ENCODE peak calls at places on chromosomes 12 and 14, in six cellular contexts. Y, T, X, C, A and V are unnamed samples.

GRCh38 chr12:5506821-5507231 is 74.9 kb downstream of the NTF3 start:
- DNase-seq in Y (no peak), T (no peak), X (no peak), C (no peak), A (no peak), V (no peak)

GRCh38 chr12:109875572-109876131 is 4.7 kb downstream of the GLTP start:
- DNase-seq in Y (no peak), T (no peak), X (no peak), C (no peak), A (peak; percentile 65), V (no peak)

GRCh38 chr14:67517083-67517482 is 16.0 kb upstream of the PLEKHH1 start:
- DNase-seq in Y (peak; percentile 42), T (no peak), X (no peak), C (no peak), A (no peak), V (no peak)

GRCh38 chr14:54189358-54190354 is 207.2 kb upstream of the CDKN3 start:
- DNase-seq in Y (peak; percentile 49), T (peak; percentile 83), X (no peak), C (peak; percentile 83), A (no peak), V (no peak)

GRCh38 chr12:14393736-14394135 is 28.3 kb downstream of the ATF7IP start:
- DNase-seq in Y (no peak), T (peak; percentile 39), X (no peak), C (no peak), A (no peak), V (no peak)

GRCh38 chr12:81644503-81644902 is 114.6 kb downstream of the PPFIA2 start:
- DNase-seq in Y (peak; percentile 66), T (peak; percentile 36), X (no peak), C (peak; percentile 10), A (no peak), V (peak; percentile 33)

GRCh38 chr12:131131808-131132117 is 178.1 kb downstream of the ADGRD1 start:
- DNase-seq in Y (no peak), T (no peak), X (no peak), C (no peak), A (no peak), V (no peak)

GRCh38 chr12:109864916-109865315 is 15.4 kb downstream of the GLTP start:
- DNase-seq in Y (no peak), T (no peak), X (no peak), C (no peak), A (no peak), V (no peak)

GRCh38 chr12:44462729-44463128 is 413.4 kb downstream of the NELL2 start:
- DNase-seq in Y (no peak), T (no peak), X (no peak), C (no peak), A (no peak), V (no peak)

GRCh38 chr12:28507867-28508266 is 317.6 kb downstream of the CCDC91 start:
- DNase-seq in Y (no peak), T (no peak), X (no peak), C (no peak), A (no peak), V (no peak)

DNA sequence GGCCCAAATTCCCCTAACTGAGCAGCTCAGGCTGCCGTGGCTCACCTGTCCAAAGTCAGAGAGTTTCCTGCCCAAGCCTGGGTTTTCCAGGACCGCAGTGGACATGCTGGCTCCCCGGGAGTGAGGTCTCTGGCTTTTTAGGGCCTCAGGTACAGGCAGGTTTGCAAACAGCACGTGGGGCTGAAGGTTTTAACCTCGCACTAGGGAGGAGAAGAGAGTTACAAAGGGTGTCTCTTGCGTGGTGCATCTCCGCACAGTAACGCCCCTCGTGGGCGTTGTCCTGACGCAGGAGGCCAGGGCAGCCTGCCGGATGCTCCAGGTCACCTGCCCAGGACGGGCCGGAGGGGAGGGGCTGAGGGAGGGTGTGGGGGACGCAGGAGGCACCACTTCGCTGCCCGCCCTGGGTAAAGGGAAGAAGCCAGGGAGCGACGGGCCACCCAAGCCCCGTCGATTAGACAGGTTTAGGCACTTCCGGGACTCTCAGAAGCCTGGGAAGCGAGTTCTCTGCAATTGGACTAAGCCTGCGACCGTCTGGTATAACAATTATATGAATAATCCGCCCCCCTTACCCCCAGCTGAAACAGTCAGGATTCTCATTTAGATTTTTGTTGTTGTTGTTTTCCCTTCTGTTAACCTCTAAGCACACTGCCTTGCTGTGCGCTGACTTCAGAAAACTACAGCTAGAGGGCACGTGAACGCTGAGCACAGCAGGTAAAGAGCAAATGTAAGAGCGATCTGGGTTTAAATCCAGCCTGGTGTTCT is at the start of gene PAH:
- DNase-seq in Y (no peak), T (no peak), X (no peak), C (no peak), A (peak; percentile 39), V (peak; percentile 16)
- TF ChIP-seq CTCF in Y (no peak), T (no peak), X (peak; percentile 34), C (no peak), A (peak; percentile 20), V (peak; percentile 25)

GRCh38 chr12:23055004-23055403 is 430.0 kb downstream of the ETNK1 start:
- DNase-seq in Y (peak; percentile 3), T (peak; percentile 7), X (peak; percentile 6), C (no peak), A (no peak), V (no peak)
- TF ChIP-seq CTCF in Y (peak; percentile 68), T (peak; percentile 49), X (peak; percentile 79), C (peak; percentile 40), A (peak; percentile 35), V (peak; percentile 21)

GRCh38 chr12:97713217-97713616 is 250.6 kb downstream of the RMST start:
- DNase-seq in Y (no peak), T (no peak), X (no peak), C (no peak), A (no peak), V (no peak)

GRCh38 chr12:97713972-97714588 is 251.5 kb downstream of the RMST start:
- DNase-seq in Y (no peak), T (no peak), X (no peak), C (no peak), A (no peak), V (no peak)

GRCh38 chr12:97711392-97711791 is 248.8 kb downstream of the RMST start:
- DNase-seq in Y (no peak), T (no peak), X (no peak), C (no peak), A (no peak), V (no peak)

DNA sequence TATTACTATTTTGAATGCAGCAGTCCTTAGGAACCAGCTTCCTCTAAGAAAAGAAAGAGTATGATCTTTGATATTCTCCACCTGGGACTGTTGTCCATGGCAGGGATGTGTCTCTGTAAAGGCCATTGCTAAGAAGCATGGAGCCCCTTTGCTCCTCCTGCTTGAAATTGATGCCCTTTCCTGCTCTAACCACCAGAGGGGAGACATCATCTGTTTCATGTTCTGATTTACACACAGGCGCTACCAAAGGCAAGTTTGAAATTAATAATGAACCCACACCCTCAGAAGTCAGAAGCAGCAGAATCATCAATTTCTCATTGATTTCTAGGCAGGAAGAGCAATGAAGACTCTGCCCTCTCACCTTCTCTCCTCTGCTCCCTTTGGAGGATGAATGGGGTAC is 253.8 kb downstream of the RMST start:
- DNase-seq in Y (peak; percentile 11), T (no peak), X (no peak), C (no peak), A (no peak), V (no peak)
- TF ChIP-seq CTCF in Y (no peak), T (no peak), X (peak; percentile 56), C (no peak), A (peak; percentile 60), V (no peak)

GRCh38 chr12:108112815-108113556 is 16.1 kb upstream of the WSCD2 start:
- DNase-seq in Y (no peak), T (no peak), X (no peak), C (no peak), A (no peak), V (no peak)
- TF ChIP-seq CTCF in Y (no peak), T (no peak), X (peak; percentile 26), C (no peak), A (no peak), V (no peak)

GRCh38 chr12:51262758-51263177 is 7.4 kb downstream of the SMAGP start:
- DNase-seq in Y (peak; percentile 39), T (peak; percentile 48), X (peak; percentile 20), C (peak; percentile 52), A (no peak), V (no peak)
- TF ChIP-seq CTCF in Y (peak; percentile 49), T (peak; percentile 33), X (peak; percentile 37), C (peak; percentile 73), A (peak; percentile 38), V (peak; percentile 16)

GRCh38 chr12:27309293-27309994 is 23.2 kb upstream of the BMAL2 start:
- DNase-seq in Y (no peak), T (no peak), X (no peak), C (no peak), A (no peak), V (no peak)

GRCh38 chr12:27304856-27305255 is 27.8 kb upstream of the BMAL2 start:
- DNase-seq in Y (no peak), T (no peak), X (no peak), C (no peak), A (no peak), V (no peak)

GRCh38 chr12:27309995-27310315 is 22.7 kb upstream of the BMAL2 start:
- DNase-seq in Y (no peak), T (no peak), X (no peak), C (no peak), A (no peak), V (no peak)

GRCh38 chr12:27303139-27304111 is 29.2 kb upstream of the BMAL2 start:
- DNase-seq in Y (no peak), T (peak; percentile 61), X (no peak), C (no peak), A (no peak), V (no peak)

GRCh38 chr12:27305673-27306504 is 26.7 kb upstream of the BMAL2 start:
- DNase-seq in Y (peak; percentile 73), T (peak; percentile 65), X (no peak), C (peak; percentile 22), A (no peak), V (no peak)
- TF ChIP-seq CTCF in Y (peak; percentile 38), T (peak; percentile 64), X (peak; percentile 88), C (peak; percentile 87), A (peak; percentile 25), V (peak; percentile 31)

DNA sequence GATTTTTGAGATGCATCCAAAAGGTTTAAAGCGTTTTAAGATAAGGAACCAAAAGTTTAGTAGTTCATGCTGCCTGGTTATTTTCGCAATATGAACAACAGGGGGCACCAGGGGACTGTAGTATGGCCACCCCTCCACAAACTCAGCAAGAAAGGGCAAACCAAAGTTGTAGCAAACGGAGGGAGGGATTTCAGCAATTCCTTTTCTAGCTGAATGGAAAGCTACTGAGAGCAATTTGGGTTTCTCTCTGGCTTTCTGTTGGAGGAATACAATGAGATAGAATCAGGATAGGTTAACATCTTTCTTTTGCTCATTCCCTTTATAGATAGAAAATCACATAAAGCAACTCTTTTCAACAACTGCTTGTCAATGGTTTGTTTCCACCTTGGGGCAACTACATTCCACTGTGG is 62.5 kb downstream of the DRAM1 start:
- DNase-seq in Y (peak; percentile 91), T (peak; percentile 83), X (peak; percentile 45), C (peak; percentile 72), A (no peak), V (no peak)
- TF ChIP-seq CTCF in Y (peak; percentile 81), T (peak; percentile 94), X (peak; percentile 90), C (peak; percentile 88), A (peak; percentile 73), V (peak; percentile 72)

GRCh38 chr14:102209224-102209966 is 69.7 kb downstream of the WDR20 start:
- DNase-seq in Y (peak; percentile 32), T (peak; percentile 28), X (no peak), C (peak; percentile 47), A (no peak), V (no peak)
- TF ChIP-seq CTCF in Y (peak; percentile 13), T (peak; percentile 22), X (peak; percentile 50), C (peak; percentile 66), A (no peak), V (no peak)

GRCh38 chr14:20143911-20144310 is 5.3 kb downstream of the OR4N5 start:
- DNase-seq in Y (no peak), T (no peak), X (no peak), C (no peak), A (no peak), V (no peak)
- TF ChIP-seq CTCF in Y (no peak), T (no peak), X (no peak), C (no peak), A (no peak), V (no peak)